ENCODE peak calls at places on chromosomes 7 and 10, in seven cellular contexts. One of them, this sample, is unnamed.

GRCh38 chr10:68992721-68993440 is 4.3 kb downstream of the KIFBP start:
- DNase-seq in PC-3: peak; percentile 36
- DNase-seq in colonic mucosa: no peak
- DNase-seq in MM.1S: no peak
- DNase-seq in adrenal gland: peak; percentile 30
- DNase-seq in GM23248: peak; percentile 95
- DNase-seq in H7: no peak
- DNase-seq in this sample: peak; percentile 71

GRCh38 chr10:126893841-126894240 is 11.4 kb upstream of the DOCK1 start:
- DNase-seq in PC-3: no peak
- DNase-seq in colonic mucosa: no peak
- DNase-seq in MM.1S: no peak
- DNase-seq in adrenal gland: no peak
- DNase-seq in GM23248: no peak
- DNase-seq in H7: no peak
- DNase-seq in this sample: no peak

GRCh38 chr7:157944734-157945291 is 608.0 kb downstream of the DNAJB6 start:
- DNase-seq in PC-3: no peak
- DNase-seq in colonic mucosa: no peak
- DNase-seq in MM.1S: no peak
- DNase-seq in adrenal gland: no peak
- DNase-seq in GM23248: no peak
- DNase-seq in H7: no peak
- DNase-seq in this sample: no peak

GRCh38 chr10:5525581-5526271 is 965 bp downstream of the CALML3 start:
- DNase-seq in PC-3: no peak
- DNase-seq in colonic mucosa: no peak
- DNase-seq in MM.1S: no peak
- DNase-seq in adrenal gland: no peak
- DNase-seq in GM23248: no peak
- DNase-seq in H7: no peak
- DNase-seq in this sample: no peak

GRCh38 chr7:142681693-142682092 is 67.6 kb upstream of the PRSS1 start:
- DNase-seq in PC-3: no peak
- DNase-seq in colonic mucosa: no peak
- DNase-seq in MM.1S: no peak
- DNase-seq in adrenal gland: no peak
- DNase-seq in GM23248: no peak
- DNase-seq in H7: no peak
- DNase-seq in this sample: no peak

GRCh38 chr10:28269842-28270456 is 32.9 kb downstream of the MPP7 start:
- DNase-seq in PC-3: no peak
- DNase-seq in colonic mucosa: no peak
- DNase-seq in MM.1S: no peak
- DNase-seq in adrenal gland: no peak
- DNase-seq in GM23248: no peak
- DNase-seq in H7: no peak
- DNase-seq in this sample: no peak

GRCh38 chr10:114301951-114302710 is 63.1 kb downstream of the VWA2 start:
- DNase-seq in PC-3: peak; percentile 10
- DNase-seq in colonic mucosa: no peak
- DNase-seq in MM.1S: no peak
- DNase-seq in adrenal gland: no peak
- DNase-seq in GM23248: peak; percentile 17
- DNase-seq in H7: no peak
- DNase-seq in this sample: peak; percentile 87

GRCh38 chr10:66329116-66329515 is 596.7 kb upstream of the LRRTM3 start:
- DNase-seq in PC-3: no peak
- DNase-seq in colonic mucosa: no peak
- DNase-seq in MM.1S: no peak
- DNase-seq in adrenal gland: no peak
- DNase-seq in GM23248: no peak
- DNase-seq in H7: peak; percentile 12
- DNase-seq in this sample: no peak

GRCh38 chr10:117449636-117450035 is 74.4 kb upstream of the PDZD8 start:
- DNase-seq in PC-3: peak; percentile 27
- DNase-seq in colonic mucosa: no peak
- DNase-seq in MM.1S: no peak
- DNase-seq in adrenal gland: no peak
- DNase-seq in GM23248: peak; percentile 40
- DNase-seq in H7: peak; percentile 70
- DNase-seq in this sample: no peak

GRCh38 chr7:100509213-100509612 is 25.5 kb downstream of the NYAP1 start:
- DNase-seq in PC-3: no peak
- DNase-seq in colonic mucosa: no peak
- DNase-seq in MM.1S: no peak
- DNase-seq in adrenal gland: no peak
- DNase-seq in GM23248: peak; percentile 63
- DNase-seq in H7: no peak
- DNase-seq in this sample: no peak

GRCh38 chr7:25098096-25099046 is 26.7 kb downstream of the CYCS start:
- DNase-seq in PC-3: peak; percentile 76
- DNase-seq in colonic mucosa: peak; percentile 46
- DNase-seq in MM.1S: peak; percentile 81
- DNase-seq in adrenal gland: peak; percentile 37
- DNase-seq in GM23248: peak; percentile 88
- DNase-seq in H7: peak; percentile 73
- DNase-seq in this sample: no peak

GRCh38 chr10:72981882-72982529 is 27.4 kb upstream of the PLA2G12B start:
- DNase-seq in PC-3: no peak
- DNase-seq in colonic mucosa: no peak
- DNase-seq in MM.1S: no peak
- DNase-seq in adrenal gland: no peak
- DNase-seq in GM23248: no peak
- DNase-seq in H7: no peak
- DNase-seq in this sample: no peak

GRCh38 chr7:24825931-24826661 is 68.8 kb upstream of the GSDME start:
- DNase-seq in PC-3: peak; percentile 94
- DNase-seq in colonic mucosa: peak; percentile 83
- DNase-seq in MM.1S: no peak
- DNase-seq in adrenal gland: no peak
- DNase-seq in GM23248: peak; percentile 78
- DNase-seq in H7: peak; percentile 13
- DNase-seq in this sample: no peak

GRCh38 chr7:98049034-98049433 is 57.6 kb upstream of the LMTK2 start:
- DNase-seq in PC-3: peak; percentile 89
- DNase-seq in colonic mucosa: no peak
- DNase-seq in MM.1S: no peak
- DNase-seq in adrenal gland: no peak
- DNase-seq in GM23248: no peak
- DNase-seq in H7: peak; percentile 27
- DNase-seq in this sample: no peak

GRCh38 chr7:32905175-32905662 is 13.7 kb upstream of the KBTBD2 start:
- DNase-seq in PC-3: no peak
- DNase-seq in colonic mucosa: peak; percentile 60
- DNase-seq in MM.1S: peak; percentile 56
- DNase-seq in adrenal gland: peak; percentile 29
- DNase-seq in GM23248: peak; percentile 93
- DNase-seq in H7: peak; percentile 80
- DNase-seq in this sample: peak; percentile 46

GRCh38 chr10:31317652-31318381 is 1.2 kb upstream of the ZEB1 start:
- DNase-seq in PC-3: no peak
- DNase-seq in colonic mucosa: no peak
- DNase-seq in MM.1S: peak; percentile 75
- DNase-seq in adrenal gland: no peak
- DNase-seq in GM23248: no peak
- DNase-seq in H7: no peak
- DNase-seq in this sample: no peak

GRCh38 chr10:31315453-31315852 is 3.6 kb upstream of the ZEB1 start:
- DNase-seq in PC-3: peak; percentile 77
- DNase-seq in colonic mucosa: no peak
- DNase-seq in MM.1S: no peak
- DNase-seq in adrenal gland: no peak
- DNase-seq in GM23248: peak; percentile 95
- DNase-seq in H7: no peak
- DNase-seq in this sample: no peak

GRCh38 chr10:31318382-31318853 is 598 bp upstream of the ZEB1 start:
- DNase-seq in PC-3: peak; percentile 75
- DNase-seq in colonic mucosa: peak; percentile 56
- DNase-seq in MM.1S: no peak
- DNase-seq in adrenal gland: peak; percentile 63
- DNase-seq in GM23248: peak; percentile 83
- DNase-seq in H7: peak; percentile 59
- DNase-seq in this sample: peak; percentile 66

GRCh38 chr10:31318854-31319601 is at the start of gene ZEB1:
- DNase-seq in PC-3: peak; percentile 78
- DNase-seq in colonic mucosa: peak; percentile 88
- DNase-seq in MM.1S: peak; percentile 95
- DNase-seq in adrenal gland: peak; percentile 89
- DNase-seq in GM23248: peak; percentile 93
- DNase-seq in H7: peak; percentile 89
- DNase-seq in this sample: peak; percentile 90

DNA sequence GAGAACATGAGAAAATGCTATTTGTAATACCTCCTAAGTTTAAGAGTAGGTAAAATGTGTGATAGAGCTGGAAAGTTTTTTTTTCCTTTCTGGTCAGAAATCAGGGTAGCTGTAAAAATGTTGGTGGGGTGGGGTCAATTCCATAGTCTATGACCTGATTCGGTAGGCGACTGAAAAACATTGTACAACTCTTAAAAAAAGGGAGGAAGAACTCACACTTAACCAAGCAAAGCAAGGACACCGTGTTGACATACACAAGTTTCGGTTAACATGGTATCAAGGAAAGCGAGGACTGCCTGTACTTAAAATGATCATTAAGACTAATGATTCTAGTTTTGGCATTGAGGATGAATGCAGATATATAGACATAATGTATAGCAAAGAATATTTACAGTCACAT is 1.8 kb upstream of the ZEB1 start:
- DNase-seq in PC-3: no peak
- DNase-seq in colonic mucosa: no peak
- DNase-seq in MM.1S: no peak
- DNase-seq in adrenal gland: no peak
- DNase-seq in GM23248: no peak
- DNase-seq in H7: no peak
- DNase-seq in this sample: no peak
- H3K4me3 ChIP-seq in PC-3: peak overlapping the region; percentile 96
- H3K4me3 ChIP-seq in colonic mucosa: no peak overlapping the region
- H3K4me3 ChIP-seq in MM.1S: no peak overlapping the region
- H3K4me3 ChIP-seq in adrenal gland: no peak overlapping the region
- H3K4me3 ChIP-seq in GM23248: no peak overlapping the region
- H3K4me3 ChIP-seq in H7: no peak overlapping the region
- H3K4me3 ChIP-seq in this sample: no peak overlapping the region

DNA sequence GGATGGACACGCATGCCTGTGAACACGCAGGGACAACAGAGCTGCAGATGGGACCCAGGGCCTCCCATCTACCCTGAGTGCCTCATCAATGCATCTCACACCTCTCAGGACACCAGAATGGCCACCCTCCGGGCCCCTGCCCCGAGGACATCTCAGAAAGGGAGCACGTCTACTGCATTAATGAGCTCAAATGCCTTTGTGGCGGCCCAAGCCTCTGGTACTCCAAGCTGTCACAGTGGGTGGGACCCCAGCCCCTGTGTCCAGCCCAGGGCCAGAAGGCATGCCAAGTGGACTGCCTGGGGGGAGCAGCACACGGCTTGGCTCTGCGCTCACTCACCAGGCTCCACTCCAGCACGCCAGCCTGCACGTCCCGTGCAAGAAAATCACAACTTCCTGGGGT is 52.0 kb downstream of the TCERG1L start:
- DNase-seq in PC-3: no peak
- DNase-seq in colonic mucosa: no peak
- DNase-seq in MM.1S: no peak
- DNase-seq in adrenal gland: no peak
- DNase-seq in GM23248: no peak
- DNase-seq in H7: no peak
- DNase-seq in this sample: no peak
- H3K27me3 ChIP-seq in PC-3: no peaks in the 10 kb centered on the region
- H3K27me3 ChIP-seq in colonic mucosa: no peaks in the 10 kb centered on the region
- H3K27me3 ChIP-seq in MM.1S: no peaks in the 10 kb centered on the region
- H3K27me3 ChIP-seq in adrenal gland: no peaks in the 10 kb centered on the region
- H3K27me3 ChIP-seq in GM23248: no peaks in the 10 kb centered on the region
- H3K27me3 ChIP-seq in H7: no peaks in the 10 kb centered on the region
- H3K27me3 ChIP-seq in this sample: no peaks in the 10 kb centered on the region

GRCh38 chr10:4240641-4241197 is 455.7 kb upstream of the KLF6 start:
- DNase-seq in PC-3: no peak
- DNase-seq in colonic mucosa: no peak
- DNase-seq in MM.1S: no peak
- DNase-seq in adrenal gland: no peak
- DNase-seq in GM23248: peak; percentile 86
- DNase-seq in H7: no peak
- DNase-seq in this sample: no peak

GRCh38 chr10:4243169-4243568 is 458.2 kb upstream of the KLF6 start:
- DNase-seq in PC-3: no peak
- DNase-seq in colonic mucosa: no peak
- DNase-seq in MM.1S: no peak
- DNase-seq in adrenal gland: no peak
- DNase-seq in GM23248: no peak
- DNase-seq in H7: no peak
- DNase-seq in this sample: no peak

GRCh38 chr10:4241724-4242345 is 456.8 kb upstream of the KLF6 start:
- DNase-seq in PC-3: no peak
- DNase-seq in colonic mucosa: no peak
- DNase-seq in MM.1S: no peak
- DNase-seq in adrenal gland: no peak
- DNase-seq in GM23248: peak; percentile 96
- DNase-seq in H7: peak; percentile 16
- DNase-seq in this sample: peak; percentile 58

GRCh38 chr10:4243651-4244050 is 458.6 kb upstream of the KLF6 start:
- DNase-seq in PC-3: peak; percentile 83
- DNase-seq in colonic mucosa: no peak
- DNase-seq in MM.1S: no peak
- DNase-seq in adrenal gland: no peak
- DNase-seq in GM23248: peak; percentile 98
- DNase-seq in H7: no peak
- DNase-seq in this sample: no peak

GRCh38 chr10:4242561-4243035 is 457.6 kb upstream of the KLF6 start:
- DNase-seq in PC-3: peak; percentile 52
- DNase-seq in colonic mucosa: no peak
- DNase-seq in MM.1S: no peak
- DNase-seq in adrenal gland: no peak
- DNase-seq in GM23248: peak; percentile 81
- DNase-seq in H7: no peak
- DNase-seq in this sample: no peak
- H3K4me3 ChIP-seq in PC-3: peak overlapping the region; percentile 60
- H3K4me3 ChIP-seq in colonic mucosa: no peak overlapping the region
- H3K4me3 ChIP-seq in MM.1S: peak overlapping the region; percentile 39
- H3K4me3 ChIP-seq in adrenal gland: no peak overlapping the region
- H3K4me3 ChIP-seq in GM23248: peak overlapping the region; percentile 74
- H3K4me3 ChIP-seq in H7: no peak overlapping the region
- H3K4me3 ChIP-seq in this sample: peak overlapping the region; percentile 46

GRCh38 chr7:155384751-155385150 is 73.2 kb upstream of the EN2 start:
- DNase-seq in PC-3: no peak
- DNase-seq in colonic mucosa: no peak
- DNase-seq in MM.1S: no peak
- DNase-seq in adrenal gland: no peak
- DNase-seq in GM23248: no peak
- DNase-seq in H7: no peak
- DNase-seq in this sample: no peak

GRCh38 chr7:155381852-155382801 is 75.8 kb upstream of the EN2 start:
- DNase-seq in PC-3: no peak
- DNase-seq in colonic mucosa: no peak
- DNase-seq in MM.1S: no peak
- DNase-seq in adrenal gland: no peak
- DNase-seq in GM23248: peak; percentile 23
- DNase-seq in H7: peak; percentile 87
- DNase-seq in this sample: no peak

GRCh38 chr7:155386608-155387007 is 71.3 kb upstream of the EN2 start:
- DNase-seq in PC-3: no peak
- DNase-seq in colonic mucosa: no peak
- DNase-seq in MM.1S: no peak
- DNase-seq in adrenal gland: no peak
- DNase-seq in GM23248: no peak
- DNase-seq in H7: no peak
- DNase-seq in this sample: no peak

GRCh38 chr7:155382802-155383171 is 75.1 kb upstream of the EN2 start:
- DNase-seq in PC-3: no peak
- DNase-seq in colonic mucosa: no peak
- DNase-seq in MM.1S: no peak
- DNase-seq in adrenal gland: no peak
- DNase-seq in GM23248: no peak
- DNase-seq in H7: no peak
- DNase-seq in this sample: peak; percentile 32

GRCh38 chr7:155383756-155384491 is 74.0 kb upstream of the EN2 start:
- DNase-seq in PC-3: no peak
- DNase-seq in colonic mucosa: no peak
- DNase-seq in MM.1S: no peak
- DNase-seq in adrenal gland: no peak
- DNase-seq in GM23248: no peak
- DNase-seq in H7: no peak
- DNase-seq in this sample: no peak
- H3K27me3 ChIP-seq in PC-3: peaks cover 69% of the 10 kb centered on the region
- H3K27me3 ChIP-seq in colonic mucosa: peaks cover 54% of the 10 kb centered on the region
- H3K27me3 ChIP-seq in MM.1S: peaks cover 100% of the 10 kb centered on the region
- H3K27me3 ChIP-seq in adrenal gland: peaks cover 78% of the 10 kb centered on the region
- H3K27me3 ChIP-seq in GM23248: peaks cover 62% of the 10 kb centered on the region
- H3K27me3 ChIP-seq in H7: peaks cover 66% of the 10 kb centered on the region
- H3K27me3 ChIP-seq in this sample: no peaks in the 10 kb centered on the region